ENCODE peak calls at places on chromosomes 1 and 21, in eight cellular contexts. J, X, C, A, I, M, L and W are unnamed samples.

GRCh38 chr1:181767001-181767708 is 283.8 kb downstream of the CACNA1E start:
- DNase-seq in X (no peak), M (no peak), J (no peak), I (no peak), A (no peak), C (no peak), L (no peak), W (no peak)

GRCh38 chr1:209150114-209150513 is 433.4 kb upstream of the CAMK1G start:
- DNase-seq in M (no peak), J (peak; percentile 58), C (peak; percentile 43), A (no peak), X (no peak), I (no peak), L (peak; percentile 52), W (no peak)

GRCh38 chr1:62185677-62186076 is 9.0 kb upstream of the L1TD1 start:
- DNase-seq in A (no peak), C (no peak), I (no peak), L (no peak), X (no peak), M (no peak), J (no peak), W (no peak)

GRCh38 chr1:199780091-199780490 is 247.4 kb upstream of the NR5A2 start:
- DNase-seq in A (no peak), C (no peak), M (no peak), J (no peak), I (no peak), L (no peak), X (no peak), W (no peak)

GRCh38 chr1:31266547-31266946 is 26.9 kb upstream of the NKAIN1 start:
- DNase-seq in C (no peak), M (no peak), L (no peak), X (no peak), J (no peak), I (no peak), A (no peak), W (no peak)

GRCh38 chr1:151368745-151369610 is 3.5 kb downstream of the SELENBP1 start:
- DNase-seq in A (no peak), I (no peak), L (no peak), C (no peak), J (no peak), X (no peak), M (no peak), W (peak; percentile 32)

GRCh38 chr1:5364591-5364990 is 627.6 kb downstream of the NPHP4 start:
- DNase-seq in I (no peak), J (no peak), C (no peak), L (no peak), A (no peak), X (no peak), M (peak; percentile 42), W (no peak)

GRCh38 chr21:46161800-46162592 is 6.6 kb upstream of the FTCD start:
- DNase-seq in M (peak; percentile 58), I (no peak), X (no peak), L (no peak), A (peak; percentile 12), C (no peak), J (no peak), W (no peak)

GRCh38 chr21:44735821-44736220 is 24.4 kb upstream of the TSPEAR start:
- DNase-seq in M (peak; percentile 45), A (no peak), I (no peak), X (no peak), J (no peak), C (no peak), L (no peak), W (no peak)